ENCODE peak calls at places on chromosome 4, in four cellular contexts. One of them, this sample, is unnamed.

GRCh38 chr4:78566834-78567501 is 15.4 kb downstream of the ANXA3 start:
- DNase-seq in HepG2: no peak
- DNase-seq in WTC11: no peak
- DNase-seq in K562: no peak
- DNase-seq in this sample: peak; percentile 57

GRCh38 chr4:90733211-90733610 is 606.0 kb downstream of the CCSER1 start:
- DNase-seq in HepG2: no peak
- DNase-seq in K562: no peak
- DNase-seq in WTC11: no peak
- DNase-seq in this sample: no peak

GRCh38 chr4:74433541-74434172 is 11.3 kb upstream of the AREG start:
- DNase-seq in K562: peak; percentile 45
- DNase-seq in WTC11: no peak
- DNase-seq in HepG2: peak; percentile 69
- DNase-seq in this sample: no peak

GRCh38 chr4:150739591-150739990 is 157.6 kb downstream of the MAB21L2 start:
- DNase-seq in HepG2: no peak
- DNase-seq in WTC11: no peak
- DNase-seq in K562: no peak
- DNase-seq in this sample: no peak

GRCh38 chr4:10421344-10422055 is 35.7 kb downstream of the ZNF518B start:
- DNase-seq in K562: no peak
- DNase-seq in HepG2: no peak
- DNase-seq in WTC11: no peak
- DNase-seq in this sample: no peak

GRCh38 chr4:104015680-104016079 is 295.9 kb upstream of the TACR3 start:
- DNase-seq in WTC11: no peak
- DNase-seq in K562: no peak
- DNase-seq in HepG2: peak; percentile 7
- DNase-seq in this sample: no peak

GRCh38 chr4:88177981-88178632 is 19.7 kb upstream of the ABCG2 start:
- DNase-seq in WTC11: peak; percentile 64
- DNase-seq in HepG2: peak; percentile 28
- DNase-seq in K562: peak; percentile 44
- DNase-seq in this sample: no peak

GRCh38 chr4:92606227-92606626 is 302.5 kb downstream of the GRID2 start:
- DNase-seq in WTC11: no peak
- DNase-seq in K562: no peak
- DNase-seq in HepG2: no peak
- DNase-seq in this sample: no peak

GRCh38 chr4:102139132-102139573 is 206.1 kb downstream of the SLC39A8 start:
- DNase-seq in K562: no peak
- DNase-seq in HepG2: no peak
- DNase-seq in WTC11: no peak
- DNase-seq in this sample: no peak

GRCh38 chr4:10623241-10623640 is 61.3 kb downstream of the CLNK start:
- DNase-seq in HepG2: no peak
- DNase-seq in WTC11: no peak
- DNase-seq in K562: no peak
- DNase-seq in this sample: no peak

GRCh38 chr4:61292322-61292721 is 92.2 kb downstream of the ADGRL3 start:
- DNase-seq in HepG2: no peak
- DNase-seq in K562: no peak
- DNase-seq in WTC11: no peak
- DNase-seq in this sample: no peak

GRCh38 chr4:1512738-1513660 is 106.8 kb upstream of the NKX1-1 start:
- DNase-seq in WTC11: peak; percentile 78
- DNase-seq in K562: peak; percentile 72
- DNase-seq in HepG2: peak; percentile 16
- DNase-seq in this sample: no peak

GRCh38 chr4:55411621-55412020 is 15.9 kb downstream of the TMEM165 start:
- DNase-seq in HepG2: no peak
- DNase-seq in K562: no peak
- DNase-seq in WTC11: no peak
- DNase-seq in this sample: no peak

GRCh38 chr4:25406081-25406692 is 29.1 kb downstream of the ANAPC4 start:
- DNase-seq in HepG2: peak; percentile 45
- DNase-seq in WTC11: no peak
- DNase-seq in K562: no peak
- DNase-seq in this sample: no peak

GRCh38 chr4:48909697-48910096 is 3.1 kb upstream of the OCIAD2 start:
- DNase-seq in WTC11: no peak
- DNase-seq in HepG2: no peak
- DNase-seq in K562: peak; percentile 28
- DNase-seq in this sample: no peak

GRCh38 chr4:1453731-1454130 is 47.5 kb upstream of the NKX1-1 start:
- DNase-seq in K562: no peak
- DNase-seq in HepG2: no peak
- DNase-seq in WTC11: no peak
- DNase-seq in this sample: no peak

GRCh38 chr4:2248044-2248780 is 6.3 kb upstream of the HAUS3 start:
- DNase-seq in K562: no peak
- DNase-seq in HepG2: no peak
- DNase-seq in WTC11: no peak
- DNase-seq in this sample: no peak

GRCh38 chr4:182207806-182208483 is 35.3 kb upstream of the TENM3 start:
- DNase-seq in HepG2: no peak
- DNase-seq in WTC11: no peak
- DNase-seq in K562: no peak
- DNase-seq in this sample: no peak

GRCh38 chr4:186264660-186265059 is 1.3 kb upstream of the F11 start:
- DNase-seq in WTC11: no peak
- DNase-seq in K562: no peak
- DNase-seq in HepG2: no peak
- DNase-seq in this sample: no peak

GRCh38 chr4:111136438-111136837 is 513.6 kb upstream of the PITX2 start:
- DNase-seq in WTC11: no peak
- DNase-seq in K562: no peak
- DNase-seq in HepG2: peak; percentile 7
- DNase-seq in this sample: no peak

GRCh38 chr4:46390353-46391058 is 578 bp upstream of the GABRA2 start:
- DNase-seq in K562: no peak
- DNase-seq in HepG2: no peak
- DNase-seq in WTC11: peak; percentile 15
- DNase-seq in this sample: no peak

GRCh38 chr4:98686046-98686385 is 27.6 kb upstream of the TSPAN5 start:
- DNase-seq in K562: no peak
- DNase-seq in WTC11: no peak
- DNase-seq in HepG2: no peak
- DNase-seq in this sample: no peak

GRCh38 chr4:82431026-82431745 is 796 bp downstream of the ENOPH1 start:
- DNase-seq in WTC11: peak; percentile 60
- DNase-seq in K562: no peak
- DNase-seq in HepG2: no peak
- DNase-seq in this sample: no peak

GRCh38 chr4:6943012-6943869 is 33.6 kb downstream of the TBC1D14 start:
- DNase-seq in K562: no peak
- DNase-seq in WTC11: no peak
- DNase-seq in HepG2: no peak
- DNase-seq in this sample: no peak

GRCh38 chr4:59570850-59571476 is 1629.2 kb upstream of the ADGRL3 start:
- DNase-seq in WTC11: no peak
- DNase-seq in K562: no peak
- DNase-seq in HepG2: no peak
- DNase-seq in this sample: peak; percentile 40

GRCh38 chr4:80254114-80254513 is 12.3 kb upstream of the FGF5 start:
- DNase-seq in HepG2: no peak
- DNase-seq in WTC11: no peak
- DNase-seq in K562: no peak
- DNase-seq in this sample: no peak

GRCh38 chr4:40515398-40516293 is 114.0 kb downstream of the RBM47 start:
- DNase-seq in K562: peak; percentile 87
- DNase-seq in WTC11: no peak
- DNase-seq in HepG2: peak; percentile 64
- DNase-seq in this sample: peak; percentile 95

GRCh38 chr4:150256841-150257273 is 178.6 kb downstream of the DCLK2 start:
- DNase-seq in K562: no peak
- DNase-seq in WTC11: peak; percentile 60
- DNase-seq in HepG2: peak; percentile 53
- DNase-seq in this sample: no peak

GRCh38 chr4:1316537-1317168 is 27.0 kb downstream of the MAEA start:
- DNase-seq in HepG2: no peak
- DNase-seq in K562: no peak
- DNase-seq in WTC11: no peak
- DNase-seq in this sample: no peak

DNA sequence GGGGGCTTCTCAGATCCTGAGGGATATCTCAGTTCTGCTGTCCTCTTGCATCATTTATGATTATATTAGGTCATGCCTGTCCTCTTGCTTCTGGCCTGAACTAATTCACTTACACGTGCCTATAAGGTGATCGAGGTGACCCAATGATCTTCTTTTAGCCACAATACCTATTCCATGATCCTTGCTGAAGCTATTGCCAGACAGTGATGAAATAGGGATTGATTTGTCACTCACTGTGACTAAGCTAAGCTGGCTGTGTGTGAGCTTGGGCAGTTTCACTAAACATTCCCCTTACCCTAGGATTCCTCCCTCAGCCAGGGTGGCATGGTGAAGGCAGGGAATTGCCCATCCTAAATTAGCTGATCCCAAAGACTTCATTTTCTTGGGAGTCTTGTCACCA is 19.0 kb downstream of the HADH start:
- DNase-seq in WTC11: no peak
- DNase-seq in HepG2: no peak
- DNase-seq in K562: no peak
- DNase-seq in this sample: no peak
- TF ChIP-seq ETV6 in WTC11: no peak
- TF ChIP-seq ETV6 in HepG2: no peak
- TF ChIP-seq ETV6 in K562: no peak
- TF ChIP-seq ETV6 in this sample: no peak

DNA sequence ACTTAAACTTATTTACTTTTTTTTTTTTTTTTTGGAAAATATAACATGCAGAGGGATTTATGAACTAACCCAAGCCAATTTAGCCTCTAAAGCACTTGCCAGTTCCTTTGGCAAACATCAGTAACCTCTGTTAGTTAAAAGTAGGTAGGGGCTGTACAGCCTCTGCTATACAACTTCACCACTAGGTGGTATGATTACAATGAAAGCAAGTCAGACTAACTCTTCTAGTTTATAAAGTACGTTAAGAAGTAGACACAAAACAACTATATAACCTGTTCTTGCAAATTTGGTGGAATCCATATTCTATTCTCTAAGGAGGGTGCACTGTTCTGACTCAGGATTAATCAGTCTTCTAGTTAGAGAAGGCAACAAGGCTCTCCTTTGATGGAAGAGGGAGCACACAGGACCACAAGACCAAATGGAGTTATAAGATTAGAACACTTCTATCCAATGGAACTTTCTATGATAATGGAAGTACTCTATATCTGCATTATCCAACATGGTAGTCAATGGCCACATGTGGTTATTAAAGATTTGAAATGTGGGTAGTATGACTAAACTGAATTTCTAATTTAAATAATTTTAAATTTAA is 12.8 kb downstream of the AIMP1 start:
- DNase-seq in HepG2: peak; percentile 57
- DNase-seq in K562: peak; percentile 29
- DNase-seq in WTC11: no peak
- DNase-seq in this sample: no peak
- TF ChIP-seq ETV6 in HepG2: no peak
- TF ChIP-seq ETV6 in K562: no peak
- TF ChIP-seq ETV6 in WTC11: no peak
- TF ChIP-seq ETV6 in this sample: no peak

GRCh38 chr4:76016383-76016782 is 6.9 kb downstream of the CXCL10 start:
- DNase-seq in WTC11: no peak
- DNase-seq in HepG2: no peak
- DNase-seq in K562: no peak
- DNase-seq in this sample: peak; percentile 37

GRCh38 chr4:76011700-76012387 is 4.5 kb upstream of the CXCL9 start:
- DNase-seq in K562: no peak
- DNase-seq in WTC11: peak; percentile 37
- DNase-seq in HepG2: no peak
- DNase-seq in this sample: peak; percentile 60

GRCh38 chr4:76011018-76011670 is 3.8 kb upstream of the CXCL9 start:
- DNase-seq in K562: no peak
- DNase-seq in WTC11: no peak
- DNase-seq in HepG2: no peak
- DNase-seq in this sample: no peak

GRCh38 chr4:76013540-76013939 is 6.2 kb upstream of the CXCL9 start:
- DNase-seq in HepG2: no peak
- DNase-seq in WTC11: no peak
- DNase-seq in K562: no peak
- DNase-seq in this sample: no peak

GRCh38 chr4:76012388-76012801 is 5.1 kb upstream of the CXCL9 start:
- DNase-seq in WTC11: no peak
- DNase-seq in K562: no peak
- DNase-seq in HepG2: no peak
- DNase-seq in this sample: no peak
- TF ChIP-seq ETV6 in WTC11: no peak
- TF ChIP-seq ETV6 in K562: no peak
- TF ChIP-seq ETV6 in HepG2: no peak
- TF ChIP-seq ETV6 in this sample: no peak

GRCh38 chr4:8593268-8594096 is 917 bp downstream of the CPZ start:
- DNase-seq in HepG2: no peak
- DNase-seq in WTC11: no peak
- DNase-seq in K562: peak; percentile 23
- DNase-seq in this sample: no peak
- TF ChIP-seq ETV6 in HepG2: no peak
- TF ChIP-seq ETV6 in WTC11: no peak
- TF ChIP-seq ETV6 in K562: no peak
- TF ChIP-seq ETV6 in this sample: no peak

GRCh38 chr4:139872274-139872673 is 206.7 kb downstream of the MGST2 start:
- DNase-seq in WTC11: no peak
- DNase-seq in K562: no peak
- DNase-seq in HepG2: peak; percentile 47
- DNase-seq in this sample: no peak
- TF ChIP-seq ETV6 in WTC11: no peak
- TF ChIP-seq ETV6 in K562: no peak
- TF ChIP-seq ETV6 in HepG2: no peak
- TF ChIP-seq ETV6 in this sample: no peak